ENCODE peak calls at places on chromosomes 4 and X, in seven cellular contexts. F is sigmoid colon, Q is H1, Y is heart right ventricle, O is neuronal stem cell, E is PC-3, D is iPS DF 6.9. G is an unnamed sample.

GRCh38 chr4:181761130-181761529 is 482.1 kb upstream of the TENM3 start:
- DNase-seq in F (no peak), Q (no peak), Y (no peak), O (no peak), E (no peak), D (no peak), G (no peak)

GRCh38 chr4:110654254-110654635 is 31.4 kb upstream of the PITX2 start:
- DNase-seq in F (no peak), Q (no peak), Y (no peak), O (no peak), E (no peak), D (no peak), G (no peak)

GRCh38 chrX:48573690-48574269 is 504 bp upstream of the RBM3 start:
- DNase-seq in F (peak; percentile 75), Q (no peak), Y (peak; percentile 52), O (peak; percentile 1), E (no peak), D (no peak), G (peak; percentile 17)

GRCh38 chrX:153366878-153367538 is 33.1 kb downstream of the ZNF275 start:
- DNase-seq in F (no peak), Q (no peak), Y (no peak), O (no peak), E (no peak), D (no peak), G (no peak)

GRCh38 chr4:181643466-181643865 is 599.7 kb upstream of the TENM3 start:
- DNase-seq in F (no peak), Q (no peak), Y (no peak), O (no peak), E (no peak), D (no peak), G (no peak)

GRCh38 chr4:155495572-155496293 is 119.0 kb upstream of the MAP9 start:
- DNase-seq in F (no peak), Q (no peak), Y (no peak), O (no peak), E (no peak), D (no peak), G (no peak)

GRCh38 chrX:68307767-68308166 is 125.5 kb downstream of the OPHN1 start:
- DNase-seq in F (no peak), Q (no peak), Y (no peak), O (no peak), E (peak; percentile 96), D (no peak), G (no peak)

GRCh38 chr4:14333616-14334015 is 668.7 kb upstream of the CPEB2 start:
- DNase-seq in F (no peak), Q (no peak), Y (no peak), O (no peak), E (peak; percentile 60), D (no peak), G (no peak)

GRCh38 chrX:74656079-74656745 is 41.8 kb upstream of the RLIM start:
- DNase-seq in F (no peak), Q (no peak), Y (no peak), O (no peak), E (no peak), D (no peak), G (no peak)

GRCh38 chr4:164536829-164537228 is 217.1 kb upstream of the SMIM31 start:
- DNase-seq in F (no peak), Q (no peak), Y (no peak), O (no peak), E (peak; percentile 81), D (no peak), G (no peak)

GRCh38 chrX:138765061-138765460 is 53.5 kb upstream of the FGF13 start:
- DNase-seq in F (no peak), Q (no peak), Y (no peak), O (no peak), E (peak; percentile 41), D (no peak), G (no peak)

GRCh38 chr4:139786494-139787354 is 121.1 kb downstream of the MGST2 start:
- DNase-seq in F (no peak), Q (no peak), Y (no peak), O (no peak), E (no peak), D (no peak), G (no peak)

GRCh38 chr4:145732416-145732815 is 52.5 kb downstream of the C4orf51 start:
- DNase-seq in F (no peak), Q (no peak), Y (no peak), O (no peak), E (peak; percentile 15), D (no peak), G (no peak)

GRCh38 chr4:145732001-145732400 is 52.1 kb downstream of the C4orf51 start:
- DNase-seq in F (no peak), Q (no peak), Y (no peak), O (no peak), E (no peak), D (no peak), G (no peak)

GRCh38 chr4:145734051-145734450 is 54.1 kb downstream of the C4orf51 start:
- DNase-seq in F (no peak), Q (no peak), Y (no peak), O (no peak), E (peak; percentile 44), D (no peak), G (no peak)

GRCh38 chr4:145734576-145735329 is 54.8 kb downstream of the C4orf51 start:
- DNase-seq in F (peak; percentile 95), Q (no peak), Y (peak; percentile 58), O (no peak), E (peak; percentile 98), D (no peak), G (no peak)

DNA sequence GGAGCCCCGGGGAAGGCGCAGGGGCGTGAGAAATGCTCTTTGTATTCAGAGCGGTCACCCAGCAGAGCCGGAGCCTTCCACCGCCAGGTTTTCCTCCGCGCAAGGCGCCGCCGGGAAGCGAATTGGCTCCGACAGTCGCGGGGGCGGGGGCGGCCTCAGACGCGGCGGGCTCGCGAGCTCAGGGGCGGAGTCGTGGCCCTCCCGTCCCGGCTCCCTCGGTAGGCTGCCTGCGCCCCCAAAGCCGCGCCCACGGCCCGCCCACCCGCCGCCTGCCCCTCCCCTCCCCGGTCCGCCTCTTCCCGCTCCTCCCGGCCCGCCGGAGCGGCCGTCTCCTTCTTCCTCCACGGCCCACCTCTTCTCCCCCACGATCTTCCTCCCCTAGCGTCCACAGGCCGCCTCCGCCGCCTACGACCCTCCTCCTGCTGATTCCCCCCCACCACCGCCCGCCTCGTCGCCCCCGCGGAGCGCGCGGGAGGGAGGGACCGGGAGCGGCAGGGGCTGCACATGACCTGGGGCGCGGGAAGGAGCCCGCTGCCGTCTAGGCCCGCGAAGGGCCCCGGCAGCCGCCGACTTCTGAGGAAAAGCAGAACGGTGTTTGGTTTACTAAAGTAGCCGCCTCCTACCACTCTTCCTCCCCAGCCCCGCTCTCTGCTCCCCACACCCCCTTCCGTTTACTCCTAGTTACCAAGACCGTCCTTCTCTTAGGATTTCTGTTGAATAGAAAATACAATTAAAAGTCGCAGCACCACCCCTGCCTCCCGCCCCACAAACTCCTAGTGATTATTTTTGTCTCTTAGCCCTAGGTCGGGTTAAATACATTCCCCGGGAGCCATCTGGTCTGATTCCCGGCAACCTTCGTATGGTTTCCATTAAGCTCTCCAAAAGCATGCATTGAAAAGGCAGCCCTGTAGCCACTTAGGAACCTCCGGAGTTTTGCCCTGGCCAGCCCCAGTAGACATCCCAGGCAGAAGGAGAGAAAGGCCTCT is 53.2 kb downstream of the C4orf51 start:
- DNase-seq in F (peak; percentile 98), Q (peak; percentile 78), Y (peak; percentile 96), O (peak; percentile 88), E (peak; percentile 95), D (peak; percentile 68), G (peak; percentile 77)
- H3K4me1 ChIP-seq in F (peaks cover 53% of the 10 kb centered on the region), Q (peaks cover 13% of the 10 kb centered on the region), Y (peaks cover 38% of the 10 kb centered on the region), O (peaks cover 25% of the 10 kb centered on the region), E (peaks cover 51% of the 10 kb centered on the region), D (peaks cover 12% of the 10 kb centered on the region), G (peaks cover 4% of the 10 kb centered on the region)

GRCh38 chr4:38281416-38282071 is 321.3 kb downstream of the PTTG2 start:
- DNase-seq in F (no peak), Q (no peak), Y (no peak), O (no peak), E (peak; percentile 37), D (no peak), G (no peak)
- H3K4me1 ChIP-seq in F (peaks cover 24% of the 10 kb centered on the region), Q (no peaks in the 10 kb centered on the region), Y (no peaks in the 10 kb centered on the region), O (peaks cover 11% of the 10 kb centered on the region), E (peaks cover 3% of the 10 kb centered on the region), D (no peaks in the 10 kb centered on the region), G (no peaks in the 10 kb centered on the region)

DNA sequence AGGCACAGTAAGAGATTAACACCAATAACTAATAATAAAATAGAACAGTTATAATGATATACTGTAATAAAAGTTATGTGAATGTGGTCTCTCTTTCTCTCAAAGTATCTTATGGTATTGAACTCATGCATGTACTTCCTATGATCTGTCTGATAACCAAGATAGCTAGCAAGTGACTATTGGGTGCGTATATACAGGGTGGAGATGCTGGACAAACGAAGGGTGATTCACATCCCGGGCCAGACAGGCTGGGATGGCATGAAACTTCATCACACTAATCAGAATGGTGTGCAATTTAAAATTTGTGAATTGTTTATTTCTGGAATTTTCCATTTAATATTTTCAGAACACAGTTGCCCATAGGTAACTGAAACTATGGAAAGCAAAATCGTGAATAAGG is 96.8 kb downstream of the PHEX start:
- DNase-seq in F (no peak), Q (no peak), Y (no peak), O (no peak), E (peak; percentile 34), D (no peak), G (no peak)
- H3K4me1 ChIP-seq in F (no peaks in the 10 kb centered on the region), Q (no peaks in the 10 kb centered on the region), Y (no peaks in the 10 kb centered on the region), O (no peaks in the 10 kb centered on the region), E (peaks cover 14% of the 10 kb centered on the region), D (no peaks in the 10 kb centered on the region), G (no peaks in the 10 kb centered on the region)

GRCh38 chrX:145953628-145954027 is 136.0 kb downstream of the SLITRK2 start:
- DNase-seq in F (no peak), Q (no peak), Y (no peak), O (no peak), E (no peak), D (no peak), G (no peak)
- H3K4me1 ChIP-seq in F (no peaks in the 10 kb centered on the region), Q (no peaks in the 10 kb centered on the region), Y (no peaks in the 10 kb centered on the region), O (no peaks in the 10 kb centered on the region), E (no peaks in the 10 kb centered on the region), D (no peaks in the 10 kb centered on the region), G (no peaks in the 10 kb centered on the region)

DNA sequence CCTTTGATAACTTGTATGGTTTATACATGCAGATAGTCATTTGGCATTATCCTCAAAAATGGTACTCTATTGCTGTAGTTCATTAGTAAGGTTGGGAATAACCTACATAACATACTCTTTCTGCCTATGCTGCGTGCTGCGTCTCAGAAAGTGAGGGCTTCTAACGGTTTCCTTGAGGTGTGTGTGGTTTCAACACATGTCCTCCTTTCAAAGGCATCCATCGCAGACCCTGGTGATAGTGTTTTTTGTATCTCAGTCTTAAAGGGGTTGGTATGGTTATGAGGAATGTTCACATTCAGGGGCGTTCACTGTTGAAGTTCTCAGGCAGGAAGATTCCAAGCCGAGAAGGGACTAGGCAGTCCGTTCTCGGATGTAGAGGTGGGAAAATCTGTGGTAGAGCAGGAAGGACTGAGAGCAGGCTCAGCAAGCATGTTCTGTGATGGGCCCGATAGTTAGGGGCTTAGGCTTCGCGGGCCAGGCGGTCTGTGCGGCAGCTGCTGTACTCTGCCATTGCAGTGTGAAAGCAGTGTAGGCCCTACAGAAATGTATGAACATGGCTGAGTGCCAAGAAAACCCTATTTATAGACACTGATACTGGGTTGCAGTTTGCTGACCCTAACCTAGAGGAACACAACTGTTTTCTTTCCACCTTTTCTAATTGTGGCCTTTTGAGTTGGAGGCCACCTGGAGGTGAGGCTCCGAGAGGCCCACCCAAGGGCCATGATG is 123.2 kb downstream of the GPR143 start:
- DNase-seq in F (no peak), Q (no peak), Y (no peak), O (no peak), E (no peak), D (no peak), G (no peak)
- H3K4me1 ChIP-seq in F (peaks cover 2% of the 10 kb centered on the region), Q (no peaks in the 10 kb centered on the region), Y (no peaks in the 10 kb centered on the region), O (no peaks in the 10 kb centered on the region), E (no peaks in the 10 kb centered on the region), D (no peaks in the 10 kb centered on the region), G (peaks cover 4% of the 10 kb centered on the region)